ENCODE peak calls at places on chromosomes 12 and 14, in eight cellular contexts. N is Daoy; R is fibroblast of lung; X is stimulated activated CD8-positive, alpha-beta memory T cell treated with anti-CD3 and anti-CD28 coated beads, Interleukin-15, amount 100 ng/mL, for 24 hours; J is retina; V is K562; A is Ammon's horn; W is tibial artery. Q is an unnamed sample.

GRCh38 chr12:70590051-70590450 is 47.2 kb downstream of the PTPRB start:
- DNase-seq in X (peak; percentile 23), R (peak; percentile 73), N (peak; percentile 75), A (peak; percentile 85), J (peak; percentile 49), V (peak; percentile 86), W (peak; percentile 81), Q (peak; percentile 77)

GRCh38 chr14:24379907-24380746 is 12.1 kb downstream of the NFATC4 start:
- DNase-seq in J (no peak), R (no peak), V (no peak), W (no peak), N (no peak), X (no peak), A (no peak), Q (no peak)

GRCh38 chr12:125744201-125744600 is 679.0 kb downstream of the AACS start:
- DNase-seq in W (no peak), J (no peak), A (no peak), X (no peak), R (no peak), N (no peak), V (no peak), Q (no peak)

GRCh38 chr12:127230843-127231260 is 1036.1 kb upstream of the TMEM132C start:
- DNase-seq in X (no peak), R (peak; percentile 99), J (no peak), A (no peak), V (peak; percentile 25), N (peak; percentile 94), W (no peak), Q (no peak)

GRCh38 chr12:2783936-2784600 is 10.7 kb upstream of the FKBP4 start:
- DNase-seq in R (peak; percentile 33), J (peak; percentile 82), V (peak; percentile 64), X (no peak), A (peak; percentile 87), W (peak; percentile 44), N (peak; percentile 79), Q (peak; percentile 52)

GRCh38 chr14:100297320-100298300 is 8.6 kb downstream of the SLC25A29 start:
- DNase-seq in V (peak; percentile 33), A (peak; percentile 90), X (no peak), J (no peak), W (peak; percentile 91), R (peak; percentile 83), N (no peak), Q (no peak)

GRCh38 chr12:77742631-77743030 is 88.1 kb upstream of the NAV3 start:
- DNase-seq in N (no peak), J (no peak), W (no peak), V (no peak), A (no peak), R (no peak), X (no peak), Q (no peak)

GRCh38 chr12:108312885-108313203 is 26.3 kb downstream of the CMKLR1 start:
- DNase-seq in N (peak; percentile 71), W (peak; percentile 71), A (peak; percentile 39), V (no peak), R (no peak), J (no peak), X (no peak), Q (no peak)

GRCh38 chr12:91984571-91984970 is 161.1 kb downstream of the BTG1 start:
- DNase-seq in N (no peak), J (no peak), W (no peak), R (peak; percentile 77), X (no peak), A (no peak), V (no peak), Q (no peak)

GRCh38 chr12:15306605-15307004 is 15.7 kb upstream of the PTPRO start:
- DNase-seq in R (no peak), N (no peak), J (no peak), X (no peak), W (no peak), A (no peak), V (no peak), Q (no peak)

GRCh38 chr12:10632226-10632625 is 18.8 kb upstream of the MAGOHB start:
- DNase-seq in R (peak; percentile 42), V (no peak), N (no peak), W (no peak), J (no peak), X (no peak), A (no peak), Q (no peak)

GRCh38 chr12:130394906-130395305 is 57.2 kb downstream of the PIWIL1 start:
- DNase-seq in R (no peak), X (no peak), J (no peak), A (no peak), V (no peak), N (peak; percentile 58), W (no peak), Q (no peak)

GRCh38 chr14:34554540-34555250 is 15.2 kb upstream of the EAPP start:
- DNase-seq in W (peak; percentile 11), J (peak; percentile 15), N (peak; percentile 85), R (no peak), X (no peak), A (no peak), V (peak; percentile 16), Q (no peak)

GRCh38 chr12:123850246-123851134 is 88.4 kb downstream of the DNAH10 start:
- DNase-seq in A (no peak), R (no peak), N (no peak), X (no peak), W (no peak), J (no peak), V (no peak), Q (no peak)

GRCh38 chr14:61215222-61216010 is 65.7 kb downstream of the TMEM30B start:
- DNase-seq in A (no peak), R (peak; percentile 42), X (no peak), J (no peak), V (no peak), N (no peak), W (peak; percentile 35), Q (no peak)

GRCh38 chr14:105837349-105838063 is 311.1 kb downstream of the TMEM121 start:
- DNase-seq in X (no peak), R (no peak), V (no peak), A (no peak), N (no peak), W (no peak), J (no peak), Q (no peak)

GRCh38 chr12:18430425-18431048 is 169.2 kb downstream of the PIK3C2G start:
- DNase-seq in J (peak; percentile 35), R (peak; percentile 50), N (no peak), X (no peak), V (peak; percentile 21), W (no peak), A (peak; percentile 42), Q (peak; percentile 51)

GRCh38 chr14:74793506-74794155 is 30.5 kb downstream of the YLPM1 start:
- DNase-seq in J (no peak), V (peak; percentile 34), W (no peak), R (no peak), N (no peak), A (no peak), X (no peak), Q (peak; percentile 29)

GRCh38 chr12:332581-333205 is 56.4 kb downstream of the KDM5A start:
- DNase-seq in J (no peak), X (no peak), W (no peak), A (no peak), R (peak; percentile 40), N (no peak), V (no peak), Q (no peak)

GRCh38 chr14:55105991-55106390 is 23.1 kb upstream of the LGALS3 start:
- DNase-seq in J (no peak), N (no peak), X (no peak), A (no peak), R (no peak), W (no peak), V (no peak), Q (no peak)